ENCODE peak calls at places on chromosome 3, in eight cellular contexts. A is esophagus squamous epithelium, I is IMR-90, O is stomach, V is heart left ventricle, X is Peyer's patch, B is transverse colon, C is erythroblast. L is an unnamed sample.

GRCh38 chr3:185693985-185694675 is 108.0 kb downstream of the SENP2 start:
- DNase-seq in A (no peak), I (peak; percentile 59), O (no peak), V (no peak), X (no peak), B (no peak), C (no peak), L (no peak)

GRCh38 chr3:125104639-125105038 is 48.8 kb upstream of the HEG1 start:
- DNase-seq in A (no peak), I (peak; percentile 31), O (no peak), V (no peak), X (no peak), B (no peak), C (no peak), L (no peak)

GRCh38 chr3:27717200-27717852 is 4.8 kb downstream of the EOMES start:
- DNase-seq in A (no peak), I (no peak), O (no peak), V (no peak), X (no peak), B (no peak), C (no peak), L (no peak)

GRCh38 chr3:57971975-57972374 is 36.2 kb upstream of the FLNB start:
- DNase-seq in A (no peak), I (no peak), O (peak; percentile 80), V (peak; percentile 48), X (peak; percentile 94), B (peak; percentile 97), C (no peak), L (no peak)

GRCh38 chr3:133868166-133868565 is 27.5 kb downstream of the RAB6B start:
- DNase-seq in A (no peak), I (no peak), O (no peak), V (no peak), X (peak; percentile 23), B (no peak), C (no peak), L (no peak)

GRCh38 chr3:51940648-51941421 is 869 bp downstream of the RRP9 start:
- DNase-seq in A (no peak), I (no peak), O (no peak), V (no peak), X (peak; percentile 29), B (no peak), C (no peak), L (no peak)

GRCh38 chr3:37074178-37074577 is 80.9 kb downstream of the MLH1 start:
- DNase-seq in A (no peak), I (peak; percentile 79), O (no peak), V (no peak), X (no peak), B (no peak), C (no peak), L (no peak)

GRCh38 chr3:30616347-30617027 is 10.1 kb downstream of the TGFBR2 start:
- DNase-seq in A (no peak), I (no peak), O (no peak), V (no peak), X (no peak), B (no peak), C (no peak), L (no peak)

GRCh38 chr3:113263020-113263419 is 51.7 kb downstream of the BOC start:
- DNase-seq in A (no peak), I (no peak), O (no peak), V (no peak), X (no peak), B (no peak), C (no peak), L (no peak)

GRCh38 chr3:194696702-194697101 is 11.0 kb downstream of the FAM43A start:
- DNase-seq in A (no peak), I (no peak), O (no peak), V (no peak), X (no peak), B (no peak), C (no peak), L (no peak)

GRCh38 chr3:87780808-87781207 is 278.0 kb downstream of the CGGBP1 start:
- DNase-seq in A (no peak), I (no peak), O (no peak), V (no peak), X (no peak), B (no peak), C (no peak), L (no peak)

GRCh38 chr3:46673151-46674030 is 20.1 kb downstream of the ALS2CL start:
- DNase-seq in A (no peak), I (no peak), O (no peak), V (peak; percentile 16), X (peak; percentile 41), B (no peak), C (no peak), L (no peak)

GRCh38 chr3:23277688-23278087 is 74.6 kb downstream of the UBE2E2 start:
- DNase-seq in A (no peak), I (no peak), O (no peak), V (no peak), X (no peak), B (no peak), C (no peak), L (no peak)

DNA sequence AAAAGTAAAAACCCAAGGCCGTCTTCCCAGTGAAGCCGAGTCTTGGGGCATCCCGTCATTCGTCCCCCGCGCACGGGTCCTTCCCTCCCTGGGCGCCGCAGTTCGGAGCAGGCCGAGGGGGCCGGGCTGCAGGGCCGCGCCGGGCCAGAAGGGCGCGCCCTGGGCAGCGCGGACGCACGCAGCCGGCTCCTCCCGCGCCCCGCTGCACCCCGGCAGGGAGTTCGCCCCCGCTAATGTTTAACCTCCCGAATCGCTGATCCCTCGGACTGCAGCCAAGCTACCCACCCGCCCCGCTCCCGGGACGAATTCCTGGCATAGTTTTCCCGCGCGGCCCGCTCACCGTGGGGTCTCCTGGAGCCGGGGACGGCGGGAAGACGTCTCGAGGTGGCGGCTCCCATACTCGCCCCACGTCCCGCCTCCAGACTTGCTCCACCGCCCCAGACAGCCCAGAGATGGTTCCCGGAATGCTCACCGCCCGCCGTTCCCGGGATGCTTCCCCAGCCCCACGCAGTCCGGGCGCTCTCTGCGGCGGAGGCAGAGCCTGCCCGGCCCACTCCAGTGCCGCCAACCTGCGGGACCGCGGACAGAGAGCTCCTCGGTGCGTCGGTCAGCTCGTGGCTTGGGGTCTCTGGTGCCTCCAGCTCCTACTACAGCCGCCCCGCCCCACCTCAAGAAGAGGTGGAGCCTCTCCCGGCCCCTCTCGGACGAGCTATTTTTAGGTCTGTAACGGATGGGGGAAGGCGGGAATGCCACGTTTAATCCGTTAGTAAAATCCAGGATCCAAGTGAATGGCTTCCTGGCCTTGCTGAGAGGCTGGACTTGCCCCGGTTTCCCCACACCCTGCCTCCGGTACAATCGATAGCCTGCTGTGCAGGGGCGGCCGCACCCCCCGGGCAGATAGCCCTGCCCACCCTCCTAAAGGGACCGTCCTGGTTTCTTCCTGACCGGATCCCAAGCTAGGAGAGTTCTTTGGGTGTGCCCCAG is at the start of gene DZIP1L:
- DNase-seq in A (no peak), I (peak; percentile 70), O (peak; percentile 56), V (peak; percentile 77), X (peak; percentile 54), B (peak; percentile 37), C (peak; percentile 46), L (peak; percentile 68)
- TF ChIP-seq POLR2A in A (peak; percentile 31), I (peak; percentile 76), O (no peak), V (no peak), X (no peak), B (no peak), C (no peak), L (peak; percentile 81)

DNA sequence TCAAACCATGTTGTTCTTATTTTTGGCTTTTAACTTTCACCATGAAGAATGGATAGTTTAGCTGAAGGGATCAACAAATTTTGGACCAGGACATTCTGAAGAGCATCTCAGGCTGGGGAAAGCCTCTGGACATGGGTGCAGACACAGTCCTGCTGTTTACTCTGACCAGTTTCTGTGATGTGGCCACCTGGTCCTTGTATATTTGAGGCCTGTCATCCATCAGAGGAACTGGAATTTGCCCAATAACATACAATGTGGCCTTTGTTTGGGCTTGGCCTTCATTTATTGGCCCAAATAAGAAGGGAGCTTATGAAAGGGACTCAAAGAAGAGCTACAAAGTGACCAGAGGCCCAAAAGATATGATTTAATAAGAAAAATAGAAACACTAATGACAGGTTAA is 127.9 kb downstream of the MYRIP start:
- DNase-seq in A (no peak), I (no peak), O (no peak), V (no peak), X (no peak), B (no peak), C (no peak), L (no peak)
- TF ChIP-seq POLR2A in A (no peak), I (no peak), O (no peak), V (no peak), X (no peak), B (no peak), C (no peak), L (no peak)

GRCh38 chr3:177595789-177596188 is 398.5 kb upstream of the TBL1XR1 start:
- DNase-seq in A (no peak), I (peak; percentile 93), O (no peak), V (no peak), X (no peak), B (no peak), C (no peak), L (no peak)

GRCh38 chr3:177598110-177598833 is 401.0 kb upstream of the TBL1XR1 start:
- DNase-seq in A (no peak), I (no peak), O (no peak), V (no peak), X (no peak), B (no peak), C (no peak), L (no peak)

GRCh38 chr3:177596822-177597271 is 399.6 kb upstream of the TBL1XR1 start:
- DNase-seq in A (no peak), I (no peak), O (no peak), V (no peak), X (no peak), B (no peak), C (no peak), L (no peak)

GRCh38 chr3:177596248-177596821 is 399.1 kb upstream of the TBL1XR1 start:
- DNase-seq in A (no peak), I (no peak), O (peak; percentile 34), V (no peak), X (no peak), B (no peak), C (no peak), L (no peak)

GRCh38 chr3:177597325-177598109 is 400.2 kb upstream of the TBL1XR1 start:
- DNase-seq in A (no peak), I (peak; percentile 75), O (no peak), V (peak; percentile 45), X (peak; percentile 62), B (no peak), C (no peak), L (no peak)
- TF ChIP-seq POLR2A in A (no peak), I (no peak), O (no peak), V (no peak), X (no peak), B (no peak), C (no peak), L (no peak)

GRCh38 chr3:186929186-186929585 is 1.1 kb upstream of the ST6GAL1 start:
- DNase-seq in A (no peak), I (no peak), O (no peak), V (no peak), X (no peak), B (no peak), C (no peak), L (no peak)

GRCh38 chr3:186930639-186931486 is 537 bp downstream of the ST6GAL1 start:
- DNase-seq in A (peak; percentile 22), I (peak; percentile 34), O (peak; percentile 67), V (peak; percentile 88), X (peak; percentile 87), B (peak; percentile 75), C (peak; percentile 80), L (peak; percentile 83)

GRCh38 chr3:186931487-186932280 is 1.4 kb downstream of the ST6GAL1 start:
- DNase-seq in A (no peak), I (peak; percentile 63), O (peak; percentile 72), V (peak; percentile 67), X (peak; percentile 81), B (peak; percentile 64), C (peak; percentile 84), L (no peak)

GRCh38 chr3:186929676-186930075 is 650 bp upstream of the ST6GAL1 start:
- DNase-seq in A (no peak), I (no peak), O (no peak), V (no peak), X (no peak), B (no peak), C (no peak), L (no peak)

GRCh38 chr3:186930143-186930638 is at the start of gene ST6GAL1:
- DNase-seq in A (peak; percentile 29), I (peak; percentile 37), O (peak; percentile 67), V (peak; percentile 87), X (peak; percentile 93), B (peak; percentile 81), C (peak; percentile 87), L (peak; percentile 58)
- TF ChIP-seq POLR2A in A (peak; percentile 73), I (no peak), O (no peak), V (no peak), X (no peak), B (peak; percentile 60), C (no peak), L (no peak)